ENCODE peak calls at places on chromosomes 2 and 18, in five cellular contexts. P, H, T, S and R are unnamed samples.

GRCh38 chr18:8870528-8870927 is 165.2 kb downstream of the MTCL1 start:
- DNase-seq in P (no peak), H (no peak), T (no peak), S (no peak), R (no peak)

GRCh38 chr2:40653829-40654228 is 201.9 kb upstream of the SLC8A1 start:
- DNase-seq in P (no peak), H (no peak), T (no peak), S (no peak), R (no peak)

GRCh38 chr2:145258903-145259579 is 739.1 kb upstream of the ZEB2 start:
- DNase-seq in P (no peak), H (no peak), T (no peak), S (no peak), R (no peak)

GRCh38 chr2:84494070-84494469 is 22.2 kb upstream of the DNAH6 start:
- DNase-seq in P (no peak), H (no peak), T (no peak), S (no peak), R (no peak)

GRCh38 chr2:15764683-15765011 is 173.0 kb downstream of the DDX1 start:
- DNase-seq in P (no peak), H (no peak), T (no peak), S (no peak), R (peak; percentile 62)

GRCh38 chr2:15050483-15050882 is 418.0 kb downstream of the LRATD1 start:
- DNase-seq in P (no peak), H (no peak), T (no peak), S (no peak), R (no peak)

GRCh38 chr2:223043164-223043941 is 8.6 kb upstream of the KCNE4 start:
- DNase-seq in P (no peak), H (peak; percentile 16), T (no peak), S (no peak), R (no peak)

GRCh38 chr2:220188031-220188430 is 560.6 kb downstream of the SLC4A3 start:
- DNase-seq in P (no peak), H (no peak), T (no peak), S (no peak), R (no peak)

DNA sequence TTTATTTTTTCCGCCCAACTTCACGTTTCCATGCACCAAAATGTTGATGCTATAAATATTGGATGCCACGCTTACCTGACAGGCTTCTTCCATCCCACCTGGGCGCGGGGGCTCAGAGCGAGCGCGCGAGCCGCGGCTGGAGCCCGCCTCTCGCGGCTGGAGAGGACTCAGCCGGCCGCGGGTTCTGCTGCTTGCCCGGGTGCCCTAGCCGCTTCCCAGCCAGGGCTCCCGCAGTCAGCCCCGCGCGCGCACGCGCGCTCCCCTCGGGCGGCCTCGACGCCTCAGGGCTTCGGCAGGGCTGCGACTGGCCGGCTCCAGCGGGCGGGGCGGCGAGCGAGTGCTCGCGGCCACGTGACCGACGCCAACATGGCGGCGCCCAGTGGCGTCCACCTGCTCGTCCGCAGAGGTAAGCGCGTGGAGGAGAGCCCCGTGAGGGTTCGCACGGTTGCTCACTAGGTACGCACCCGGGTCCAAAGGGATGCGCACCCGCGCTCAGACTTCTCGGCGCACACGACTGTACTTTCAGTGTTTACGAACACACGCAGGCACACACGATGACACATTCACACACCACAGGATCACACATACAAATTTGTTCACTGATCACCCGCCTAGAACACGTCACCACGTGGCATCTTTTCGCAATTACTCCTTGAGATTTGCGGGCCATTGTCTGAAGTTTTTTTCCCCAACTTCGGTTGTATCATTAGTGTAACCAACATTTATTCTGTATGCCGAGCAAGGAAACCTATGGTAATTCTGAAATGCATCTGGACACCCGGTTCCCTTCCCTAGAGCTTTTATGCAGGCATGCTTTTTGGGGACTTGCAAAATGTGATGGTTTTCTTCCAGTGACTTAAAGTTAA is at the start of gene METAP1D:
- DNase-seq in P (peak; percentile 94), H (peak; percentile 98), T (peak; percentile 86), S (peak; percentile 88), R (peak; percentile 89)
- TF ChIP-seq CTCF in P (no peak), H (peak; percentile 2), T (no peak), S (no peak), R (no peak)

GRCh38 chr2:241804326-241805276 is 4.4 kb upstream of the NEU4 start:
- DNase-seq in P (peak; percentile 22), H (peak; percentile 45), T (peak; percentile 60), S (no peak), R (peak; percentile 68)
- H3K4me3 ChIP-seq in P (no peak overlapping the region), H (no peak overlapping the region), T (peak overlapping the region; percentile 51), S (peak overlapping the region; percentile 59), R (peak overlapping the region; percentile 77)

GRCh38 chr2:191030521-191031154 is 16.7 kb upstream of the STAT1 start:
- DNase-seq in P (peak; percentile 63), H (peak; percentile 54), T (no peak), S (no peak), R (no peak)

GRCh38 chr2:191031256-191031655 is 17.3 kb upstream of the STAT1 start:
- DNase-seq in P (no peak), H (no peak), T (no peak), S (no peak), R (no peak)

GRCh38 chr2:191036365-191036764 is 22.4 kb upstream of the STAT1 start:
- DNase-seq in P (no peak), H (no peak), T (no peak), S (no peak), R (no peak)

GRCh38 chr2:191029280-191029908 is 15.4 kb upstream of the STAT1 start:
- DNase-seq in P (no peak), H (no peak), T (no peak), S (no peak), R (no peak)

GRCh38 chr2:191032588-191033429 is 18.8 kb upstream of the STAT1 start:
- DNase-seq in P (no peak), H (no peak), T (no peak), S (no peak), R (no peak)
- H3K27ac ChIP-seq in P (no peak overlapping the region), H (peak overlapping the region; percentile 31), T (no peak overlapping the region), S (no peak overlapping the region), R (no peak overlapping the region)

GRCh38 chr2:10223932-10224720 is 78.6 kb upstream of the HPCAL1 start:
- DNase-seq in P (no peak), H (no peak), T (peak; percentile 44), S (no peak), R (no peak)
- TF ChIP-seq CTCF in P (peak; percentile 11), H (no peak), T (no peak), S (no peak), R (no peak)

GRCh38 chr2:101988541-101988940 is 3.2 kb upstream of the IL1R2 start:
- DNase-seq in P (no peak), H (no peak), T (no peak), S (no peak), R (no peak)
- H3K4me3 ChIP-seq in P (no peak overlapping the region), H (no peak overlapping the region), T (no peak overlapping the region), S (no peak overlapping the region), R (no peak overlapping the region)